ENCODE peak calls at places on chromosomes 1 and 21, in four cellular contexts. R, J, V and S are unnamed samples.

GRCh38 chr1:244833734-244834595 is 1.5 kb upstream of the COX20 start:
- DNase-seq in R (peak), V (no peak), J (no peak), S (peak)

GRCh38 chr1:53556657-53557227 is 97.5 kb downstream of the DMRTB1 start:
- DNase-seq in J (no peak), V (no peak), R (no peak), S (no peak)

GRCh38 chr1:234585333-234586055 is 24.5 kb downstream of the IRF2BP2 start:
- DNase-seq in V (no peak), R (no peak), J (no peak), S (no peak)

GRCh38 chr1:235329139-235329808 is 904 bp downstream of the GGPS1 start:
- DNase-seq in V (peak), J (no peak), R (peak), S (no peak)

GRCh38 chr1:172497230-172497629 is 35.7 kb upstream of the SUCO start:
- DNase-seq in V (no peak), R (no peak), J (no peak), S (peak)

GRCh38 chr1:48858200-48858599 is 81.5 kb upstream of the BEND5 start:
- DNase-seq in R (no peak), V (no peak), J (no peak), S (no peak)

GRCh38 chr1:226350504-226350865 is 41.5 kb upstream of the LIN9 start:
- DNase-seq in J (no peak), V (no peak), R (no peak), S (no peak)

GRCh38 chr1:228308628-228309547 is 97.7 kb downstream of the TRIM11 start:
- DNase-seq in R (peak), J (no peak), V (no peak), S (no peak)

GRCh38 chr21:36104306-36105300 is 30.3 kb upstream of the CBR3 start:
- DNase-seq in V (no peak), R (no peak), J (no peak), S (no peak)

GRCh38 chr1:231421616-231421970 is 494 bp downstream of the EGLN1 start:
- DNase-seq in R (no peak), J (no peak), V (no peak), S (peak)

GRCh38 chr1:186374313-186375151 is 521 bp downstream of the TPR start:
- DNase-seq in J (no peak), R (peak), V (peak), S (peak)

GRCh38 chr1:193569696-193570269 is 383.4 kb upstream of the B3GALT2 start:
- DNase-seq in R (no peak), V (no peak), J (no peak), S (no peak)

GRCh38 chr21:17463441-17463840 is 49.4 kb upstream of the CXADR start:
- DNase-seq in J (no peak), V (no peak), R (no peak), S (no peak)

GRCh38 chr1:70778056-70778762 is 269.4 kb downstream of the PTGER3 start:
- DNase-seq in R (no peak), J (no peak), V (no peak), S (no peak)

GRCh38 chr1:44719318-44719717 is 11.7 kb downstream of the RNU5D-1 start:
- DNase-seq in R (no peak), J (no peak), V (no peak), S (no peak)

GRCh38 chr1:21706151-21706835 is 37.1 kb upstream of the RAP1GAP start:
- DNase-seq in V (no peak), R (no peak), J (no peak), S (peak)

DNA sequence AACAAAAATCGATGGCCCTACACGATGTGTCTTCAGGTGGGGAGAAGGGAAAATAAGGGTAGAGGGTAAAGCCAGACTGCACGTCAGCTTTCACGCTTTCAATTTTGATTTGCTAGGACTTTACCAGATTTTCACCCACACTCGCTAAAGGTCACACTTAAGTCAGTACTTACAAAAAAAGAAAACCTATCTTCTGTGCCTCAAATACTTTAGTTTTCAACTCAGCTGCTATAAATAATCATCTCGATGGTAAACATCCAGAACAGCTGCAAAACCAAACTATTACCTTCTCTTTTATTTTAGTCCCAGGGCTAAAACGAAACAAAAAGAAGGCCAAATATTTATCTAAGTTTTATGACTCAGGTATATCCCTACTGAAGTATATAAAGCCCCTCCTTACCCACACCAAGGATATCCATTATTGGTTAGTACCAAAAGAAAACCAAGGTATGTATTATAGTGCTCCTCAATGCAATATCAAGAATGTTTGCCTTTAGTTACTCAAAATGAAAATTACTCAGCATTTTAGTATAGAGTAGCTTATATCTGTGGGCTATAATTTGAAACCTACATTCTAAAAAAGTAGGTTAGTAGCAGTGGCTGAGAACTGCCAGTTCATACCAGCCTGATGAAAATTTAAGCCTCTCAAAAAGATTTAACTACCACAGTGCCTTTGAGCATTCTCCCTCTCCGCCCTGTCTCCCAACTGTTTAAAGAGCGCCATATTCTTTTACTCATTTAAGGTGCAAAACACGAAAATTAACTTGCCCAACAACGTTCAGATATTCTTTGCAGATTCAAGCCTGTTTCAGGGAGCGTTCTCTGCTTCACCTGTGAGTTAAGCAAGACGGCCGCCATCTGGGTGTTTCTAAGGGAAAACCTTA is 1.5 kb downstream of the CSDE1 start:
- DNase-seq in J (no peak), V (peak), R (no peak), S (no peak)
- TF ChIP-seq SPI1 in J (no peak), V (no peak), R (no peak), S (no peak)

GRCh38 chr1:223137402-223138100 is 5.5 kb downstream of the TLR5 start:
- DNase-seq in R (no peak), J (no peak), V (no peak), S (peak)
- TF ChIP-seq SPI1 in R (no peak), J (no peak), V (no peak), S (no peak)

GRCh38 chr1:151167116-151167515 is 1.2 kb downstream of the SCNM1 start:
- DNase-seq in R (no peak), J (no peak), V (no peak), S (no peak)

GRCh38 chr1:151165738-151166505 is at the start of the genes LYSMD1 and SCNM1:
- DNase-seq in J (peak), R (peak), V (peak), S (peak)

GRCh38 chr1:151164732-151165280 is 896 bp downstream of the LYSMD1 start:
- DNase-seq in V (no peak), J (no peak), R (no peak), S (no peak)

GRCh38 chr1:151166506-151166956 is 587 bp downstream of the SCNM1 start:
- DNase-seq in J (no peak), V (no peak), R (no peak), S (no peak)

GRCh38 chr1:151165281-151165737 is 393 bp downstream of the LYSMD1 start:
- DNase-seq in R (peak), J (no peak), V (no peak), S (no peak)
- TF ChIP-seq SPI1 in R (no peak), J (no peak), V (no peak), S (no peak)

DNA sequence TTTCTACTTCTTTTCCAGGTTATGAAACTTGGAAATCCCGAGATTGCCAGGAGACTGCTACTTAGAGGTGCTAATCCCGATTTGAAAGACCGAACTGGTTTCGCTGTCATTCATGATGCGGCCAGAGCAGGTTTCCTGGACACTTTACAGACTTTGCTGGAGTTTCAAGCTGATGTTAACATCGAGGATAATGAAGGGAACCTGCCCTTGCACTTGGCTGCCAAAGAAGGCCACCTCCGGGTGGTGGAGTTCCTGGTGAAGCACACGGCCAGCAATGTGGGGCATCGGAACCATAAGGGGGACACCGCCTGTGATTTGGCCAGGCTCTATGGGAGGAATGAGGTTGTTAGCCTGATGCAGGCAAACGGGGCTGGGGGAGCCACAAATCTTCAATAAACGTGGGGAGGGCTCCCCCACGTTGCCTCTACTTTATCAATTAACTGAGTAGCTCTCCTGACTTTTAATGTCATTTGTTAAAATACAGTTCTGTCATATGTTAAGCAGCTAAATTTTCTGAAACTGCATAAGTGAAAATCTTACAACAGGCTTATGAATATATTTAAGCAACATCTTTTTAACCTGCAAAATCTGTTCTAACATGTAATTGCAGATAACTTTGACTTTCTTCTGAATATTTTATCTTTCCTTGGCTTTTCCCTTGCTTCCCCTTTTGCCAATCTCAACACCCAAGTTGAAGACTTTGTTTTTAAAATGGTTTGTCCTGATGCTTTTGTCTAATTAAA is 4.0 kb downstream of the CDKN2C start:
- DNase-seq in J (no peak), V (no peak), R (no peak), S (no peak)
- TF ChIP-seq SPI1 in J (no peak), V (no peak), R (no peak), S (no peak)

DNA sequence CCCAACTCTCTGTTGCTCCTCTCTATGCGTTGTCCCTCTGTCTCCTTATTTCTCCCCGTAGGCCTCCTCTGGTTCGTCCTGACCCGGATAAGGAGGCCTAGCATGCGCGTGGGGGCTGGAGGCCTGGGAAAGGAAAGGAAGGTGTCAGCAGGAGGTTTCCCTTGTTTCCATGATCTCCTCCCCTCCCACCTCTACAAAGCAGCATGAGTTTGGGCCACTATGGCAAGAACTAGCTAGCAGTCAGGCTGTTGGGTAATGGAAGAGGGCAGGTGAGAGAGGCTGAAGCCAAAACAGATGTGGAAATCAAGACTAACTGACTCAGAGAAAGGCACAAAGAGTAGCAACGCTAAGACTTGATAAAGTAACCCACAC is 687 bp upstream of the SEMA6C start:
- DNase-seq in V (no peak), R (no peak), J (no peak), S (no peak)
- TF ChIP-seq SPI1 in V (no peak), R (no peak), J (no peak), S (no peak)

DNA sequence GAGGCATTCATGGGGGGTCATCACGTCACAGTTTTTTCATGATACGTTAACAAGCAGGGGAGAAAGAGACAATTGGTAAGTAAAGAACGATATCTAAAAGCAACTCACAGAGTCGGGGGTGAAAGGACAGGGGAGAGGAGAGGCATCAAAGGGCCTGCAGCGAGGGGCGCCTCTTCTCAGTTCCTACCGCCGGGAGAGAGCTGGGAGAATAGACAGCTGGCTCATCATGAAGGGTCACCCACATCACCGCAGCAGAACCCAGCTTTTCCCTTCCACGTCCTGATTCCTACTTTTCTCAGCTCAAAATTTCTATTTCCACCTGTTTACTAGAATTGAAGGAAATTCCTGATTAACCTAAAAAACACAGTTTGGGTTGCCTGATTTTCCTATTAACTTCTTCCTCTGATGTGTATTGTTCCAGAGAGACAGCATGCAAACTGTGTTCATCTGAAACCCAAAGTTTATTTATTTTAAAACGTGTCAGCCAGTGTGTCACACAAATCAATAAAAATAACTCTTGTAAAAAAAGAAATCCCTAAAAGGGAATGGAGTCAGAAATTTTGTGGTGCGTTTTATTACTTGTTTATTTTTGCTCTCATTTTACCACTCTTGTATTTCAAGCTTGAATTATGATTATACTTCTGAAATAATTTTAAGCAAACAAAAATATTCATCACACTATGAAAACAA is 75.4 kb downstream of the SLC25A24 start:
- DNase-seq in V (no peak), J (no peak), R (no peak), S (no peak)
- TF ChIP-seq SPI1 in V (no peak), J (no peak), R (no peak), S (no peak)

GRCh38 chr1:14539953-14540563 is 58.4 kb upstream of the KAZN start:
- DNase-seq in V (no peak), J (no peak), R (no peak), S (no peak)
- TF ChIP-seq SPI1 in V (peak), J (no peak), R (no peak), S (no peak)

DNA sequence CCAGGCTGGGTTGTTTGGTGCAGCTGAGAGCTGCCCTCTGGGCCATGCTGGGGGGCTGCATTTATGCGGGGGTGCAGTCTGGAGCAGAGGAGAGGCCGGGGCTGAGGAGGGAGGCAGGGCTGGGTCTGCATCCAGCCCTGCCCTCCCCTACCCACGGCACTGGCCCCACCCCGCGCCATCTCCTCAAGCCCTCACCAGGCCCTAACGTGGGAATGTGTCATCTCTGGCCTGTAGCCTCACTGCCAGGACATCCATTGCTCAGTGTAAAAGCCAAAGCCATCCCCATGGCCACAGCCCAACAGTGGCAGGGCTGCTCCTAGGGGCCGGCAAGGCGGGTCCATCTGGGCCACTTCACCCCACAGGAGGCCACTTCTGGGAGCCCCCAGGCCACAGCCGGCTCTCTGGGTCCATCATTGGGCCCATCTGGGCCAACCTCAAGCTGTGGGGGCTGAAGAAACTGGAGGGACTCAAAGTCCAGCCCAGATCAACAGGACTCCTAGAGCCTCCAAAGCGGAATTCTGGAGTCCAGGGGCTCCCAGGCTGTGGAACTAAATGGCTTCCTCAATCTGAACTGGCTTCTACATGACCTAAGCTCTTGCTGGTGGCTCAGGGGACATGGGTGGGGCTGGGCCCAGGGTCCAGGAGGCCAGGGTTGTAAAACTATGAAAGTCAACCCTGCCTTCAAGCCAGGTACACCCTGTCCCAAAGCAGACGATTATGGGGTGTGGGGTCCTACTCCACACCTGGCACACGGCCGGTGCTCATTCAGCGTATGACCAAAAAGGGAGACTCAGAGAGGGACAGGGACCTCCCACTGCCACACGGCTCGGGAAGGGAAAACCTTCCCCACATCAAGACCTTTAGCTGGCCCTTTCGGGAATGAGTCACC is 32.6 kb downstream of the RUNX3 start:
- DNase-seq in R (no peak), V (no peak), J (no peak), S (no peak)
- TF ChIP-seq SPI1 in R (no peak), V (no peak), J (no peak), S (no peak)